ENCODE peak calls at places on chromosomes 12 and 14, in four cellular contexts. H is K562, A is GM12878, V is HL-60. I is an unnamed sample.

GRCh38 chr14:48973136-48973535 is 613.0 kb downstream of the RPS29 start:
- DNase-seq in V (no peak), A (no peak), H (no peak), I (no peak)

GRCh38 chr12:123064356-123064755 is 83.9 kb downstream of the ARL6IP4 start:
- DNase-seq in V (no peak), H (no peak), A (no peak), I (no peak)

GRCh38 chr14:22841769-22842168 is 5.4 kb downstream of the MMP14 start:
- DNase-seq in H (no peak), A (no peak), V (no peak), I (no peak)

GRCh38 chr12:513446-513845 is 53.7 kb downstream of the B4GALNT3 start:
- DNase-seq in H (no peak), A (no peak), V (no peak), I (no peak)

GRCh38 chr12:11884661-11885060 is 186.1 kb upstream of the BCL2L14 start:
- DNase-seq in A (no peak), H (no peak), V (peak), I (no peak)

GRCh38 chr12:64392221-64392620 is 1.7 kb upstream of the C12orf56 start:
- DNase-seq in A (no peak), V (peak), H (peak), I (no peak)

GRCh38 chr14:76923422-76924362 is 97.5 kb downstream of the LRRC74A start:
- DNase-seq in A (no peak), V (peak), H (no peak), I (no peak)

GRCh38 chr14:21203470-21204166 is 47.8 kb upstream of the OR5AU1 start:
- DNase-seq in H (no peak), A (no peak), V (no peak), I (no peak)

GRCh38 chr12:124867389-124867930 is 3.8 kb upstream of the SCARB1 start:
- DNase-seq in A (no peak), H (peak), V (no peak), I (no peak)

GRCh38 chr12:2295941-2296461 is 243.2 kb downstream of the CACNA1C start:
- DNase-seq in A (no peak), V (peak), H (no peak), I (no peak)

GRCh38 chr12:90015228-90015627 is 306.6 kb upstream of the ATP2B1 start:
- DNase-seq in A (no peak), H (no peak), V (no peak), I (no peak)

DNA sequence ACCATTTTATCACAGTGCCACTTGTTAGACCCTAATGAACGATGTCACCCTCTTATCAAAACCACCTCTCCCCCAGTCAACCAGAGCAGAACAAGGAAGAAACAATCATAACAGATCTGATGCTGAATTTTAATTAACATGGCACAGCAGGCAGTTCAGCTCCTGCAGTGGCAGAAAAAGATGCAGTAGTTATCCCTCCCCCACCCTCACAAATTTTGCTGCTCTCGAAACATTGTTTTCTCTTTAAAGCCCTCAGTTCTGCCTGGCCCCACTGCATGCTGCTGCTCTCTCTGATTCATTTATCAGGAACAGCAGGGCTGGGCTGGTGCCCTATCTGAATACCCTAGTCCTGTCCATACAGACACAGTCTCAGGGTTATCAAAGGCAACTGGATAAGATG is 12.3 kb downstream of the CCDC175 start:
- DNase-seq in A (no peak), V (no peak), H (no peak), I (no peak)
- TF ChIP-seq SPI1 in A (no peak), V (no peak), H (no peak), I (no peak)

DNA sequence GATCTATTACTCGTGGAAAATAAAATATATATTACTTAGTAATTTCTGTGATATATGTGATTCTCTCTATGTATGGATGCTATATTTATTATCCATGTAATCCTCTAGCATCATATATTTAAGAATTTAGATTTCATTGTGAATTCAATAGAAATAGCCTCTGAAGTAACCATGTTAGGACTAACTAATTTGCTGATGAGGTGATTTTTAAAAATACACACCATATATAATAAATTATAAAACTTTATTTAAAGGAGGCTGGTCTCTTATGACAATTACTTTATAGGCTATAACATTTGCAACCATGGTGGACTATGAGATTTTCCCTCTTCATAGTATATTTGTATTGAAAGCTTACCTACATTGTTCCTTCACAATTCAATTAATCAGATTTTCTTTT is 424.9 kb upstream of the MGAT4C start:
- DNase-seq in H (no peak), V (no peak), A (no peak), I (no peak)
- TF ChIP-seq POLR2AphosphoS5 in H (no peak), V (no peak), A (no peak), I (no peak)

GRCh38 chr12:96447256-96447655 is 42.1 kb upstream of the CFAP54 start:
- DNase-seq in H (no peak), A (no peak), V (no peak), I (no peak)

GRCh38 chr12:96442906-96443305 is 42.7 kb upstream of the CDK17 start:
- DNase-seq in A (no peak), H (no peak), V (no peak), I (no peak)

GRCh38 chr12:96444403-96444802 is 44.2 kb upstream of the CDK17 start:
- DNase-seq in V (no peak), H (no peak), A (no peak), I (no peak)

GRCh38 chr12:96448287-96448686 is 41.1 kb upstream of the CFAP54 start:
- DNase-seq in H (no peak), V (no peak), A (no peak), I (no peak)

GRCh38 chr12:96445743-96446655 is 43.4 kb upstream of the CFAP54 start:
- DNase-seq in V (no peak), A (peak), H (peak), I (peak)
- TF ChIP-seq SPI1 in V (no peak), A (no peak), H (no peak), I (peak)

GRCh38 chr12:19440019-19440858 is 947 bp downstream of the AEBP2 start:
- DNase-seq in H (peak), A (no peak), V (peak), I (peak)
- TF ChIP-seq POLR2AphosphoS5 in H (no peak), A (peak), V (peak), I (peak)

DNA sequence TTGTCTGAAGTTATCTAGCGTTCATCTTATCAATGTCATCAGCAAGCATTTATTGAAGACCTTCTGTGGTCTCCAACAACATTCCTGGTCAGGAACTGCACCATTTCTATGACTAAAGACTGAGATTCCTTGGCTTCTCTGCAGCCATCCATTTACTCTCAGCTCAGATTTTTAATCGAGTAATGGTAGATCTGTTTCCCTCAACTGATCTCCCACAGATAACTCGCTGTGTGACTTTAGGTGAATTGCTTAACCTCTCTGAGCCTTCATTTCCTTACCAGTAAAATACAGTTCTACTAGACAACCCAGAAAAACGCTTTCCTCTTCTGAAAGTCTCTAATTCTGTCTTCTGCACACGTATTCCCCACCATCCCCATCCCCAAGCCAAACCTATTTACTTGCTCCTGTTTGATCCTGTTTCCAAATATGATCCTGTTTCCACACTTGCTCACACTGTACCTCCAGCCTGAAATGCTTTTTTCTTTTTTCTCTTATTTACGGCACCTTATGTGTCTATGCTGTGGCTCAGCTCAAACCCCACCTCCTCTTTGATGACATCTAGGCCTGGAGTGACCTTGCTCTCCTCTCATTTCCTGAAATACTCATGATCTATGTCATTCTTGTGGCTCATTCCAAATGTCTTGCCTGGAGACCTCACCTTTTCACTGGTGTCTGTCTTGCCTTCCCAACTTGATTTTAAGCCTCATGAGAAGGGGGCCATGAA is 21.8 kb downstream of the PLXNC1 start:
- DNase-seq in V (no peak), A (no peak), H (no peak), I (no peak)
- TF ChIP-seq SPI1 in V (no peak), A (no peak), H (no peak), I (no peak)

DNA sequence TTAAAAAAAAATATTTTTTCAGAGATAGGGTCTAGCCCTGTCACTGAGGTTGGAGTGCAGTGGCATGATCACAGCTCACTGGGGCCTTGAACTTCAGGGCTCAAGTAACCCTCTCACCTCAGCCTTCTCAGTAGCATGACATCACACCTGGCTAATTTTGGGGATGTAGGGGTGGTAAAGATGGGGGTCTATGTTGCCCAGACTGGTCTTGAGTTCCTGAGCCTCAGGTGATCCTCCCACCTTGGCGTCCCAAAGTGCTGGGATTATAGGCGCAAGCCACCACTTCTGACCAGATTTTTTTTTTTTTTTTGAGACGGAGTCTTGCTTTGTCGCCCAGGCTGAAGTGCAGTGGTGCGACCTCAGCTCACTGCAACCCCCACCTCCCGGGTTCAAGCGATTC is 80.9 kb downstream of the HECTD1 start:
- DNase-seq in A (no peak), H (no peak), V (no peak), I (no peak)
- TF ChIP-seq POLR2AphosphoS5 in A (no peak), H (no peak), V (no peak), I (no peak)

GRCh38 chr14:45253070-45253753 is at the start of gene MIS18BP1:
- DNase-seq in H (peak), A (peak), V (peak), I (peak)
- TF ChIP-seq SPI1 in H (peak), A (peak), V (peak), I (peak)

DNA sequence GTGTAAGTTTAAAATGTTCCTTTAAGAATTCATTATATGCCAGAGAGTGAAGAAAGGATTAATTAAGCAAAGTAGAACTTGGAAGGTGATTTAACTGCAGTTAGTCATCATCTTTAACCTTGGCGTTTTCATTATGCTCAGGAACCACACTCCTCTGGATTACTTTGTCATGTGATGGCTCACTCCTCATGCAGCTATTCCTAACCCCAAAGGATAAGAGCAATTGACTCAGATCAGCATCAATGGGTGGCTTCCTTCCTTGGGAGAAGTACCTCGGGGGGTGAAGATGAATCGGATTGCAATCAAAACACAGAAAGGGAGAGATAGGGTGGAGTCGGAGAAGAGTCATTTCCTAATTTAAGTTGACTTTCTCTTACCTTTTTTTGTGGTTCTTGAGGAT is 238.5 kb upstream of the DDHD1 start:
- DNase-seq in H (no peak), A (no peak), V (no peak), I (no peak)
- TF ChIP-seq POLR2AphosphoS5 in H (no peak), A (no peak), V (no peak), I (no peak)

GRCh38 chr14:105473677-105474477 is 744 bp upstream of the CRIP2 start:
- DNase-seq in A (no peak), H (peak), V (peak), I (peak)
- TF ChIP-seq SPI1 in A (no peak), H (no peak), V (no peak), I (no peak)

GRCh38 chr12:76345569-76345968 is 2.6 kb downstream of the BBS10 start:
- DNase-seq in A (no peak), H (no peak), V (no peak), I (no peak)
- TF ChIP-seq POLR2AphosphoS5 in A (no peak), H (no peak), V (no peak), I (no peak)